ENCODE peak calls at places on chromosome 1, in eight cellular contexts. One of them, this sample, is unnamed.

GRCh38 chr1:111565079-111565478 is 54.5 kb upstream of the RAP1A start:
- DNase-seq in SK-N-SH: no peak
- DNase-seq in fibroblast of pulmonary artery: peak
- DNase-seq in stimulated activated CD4-positive, alpha-beta T cell treated with anti-CD3 and anti-CD28 coated beads, Interleukin-1b, Interleukin-23, amount 100 ng/mL, for 1 hour: no peak
- DNase-seq in ACHN: no peak
- DNase-seq in IMR-90: peak
- DNase-seq in HS-5: peak
- DNase-seq in body of pancreas: no peak
- DNase-seq in this sample: no peak

GRCh38 chr1:119838255-119838654 is 27.0 kb upstream of the REG4 start:
- DNase-seq in SK-N-SH: no peak
- DNase-seq in IMR-90: peak
- DNase-seq in HS-5: no peak
- DNase-seq in ACHN: no peak
- DNase-seq in body of pancreas: no peak
- DNase-seq in stimulated activated CD4-positive, alpha-beta T cell treated with anti-CD3 and anti-CD28 coated beads, Interleukin-1b, Interleukin-23, amount 100 ng/mL, for 1 hour: no peak
- DNase-seq in fibroblast of pulmonary artery: peak
- DNase-seq in this sample: no peak

GRCh38 chr1:242002528-242002927 is 3.6 kb upstream of the MAP1LC3C start:
- DNase-seq in ACHN: no peak
- DNase-seq in IMR-90: no peak
- DNase-seq in fibroblast of pulmonary artery: no peak
- DNase-seq in body of pancreas: no peak
- DNase-seq in HS-5: no peak
- DNase-seq in stimulated activated CD4-positive, alpha-beta T cell treated with anti-CD3 and anti-CD28 coated beads, Interleukin-1b, Interleukin-23, amount 100 ng/mL, for 1 hour: no peak
- DNase-seq in SK-N-SH: no peak
- DNase-seq in this sample: no peak

GRCh38 chr1:235883261-235883927 is 16.7 kb upstream of the LYST start:
- DNase-seq in ACHN: peak
- DNase-seq in SK-N-SH: peak
- DNase-seq in IMR-90: peak
- DNase-seq in HS-5: peak
- DNase-seq in body of pancreas: peak
- DNase-seq in stimulated activated CD4-positive, alpha-beta T cell treated with anti-CD3 and anti-CD28 coated beads, Interleukin-1b, Interleukin-23, amount 100 ng/mL, for 1 hour: no peak
- DNase-seq in fibroblast of pulmonary artery: peak
- DNase-seq in this sample: no peak

GRCh38 chr1:166390406-166390805 is 223.6 kb upstream of the FAM78B start:
- DNase-seq in HS-5: no peak
- DNase-seq in SK-N-SH: peak
- DNase-seq in IMR-90: no peak
- DNase-seq in body of pancreas: no peak
- DNase-seq in fibroblast of pulmonary artery: no peak
- DNase-seq in ACHN: no peak
- DNase-seq in stimulated activated CD4-positive, alpha-beta T cell treated with anti-CD3 and anti-CD28 coated beads, Interleukin-1b, Interleukin-23, amount 100 ng/mL, for 1 hour: no peak
- DNase-seq in this sample: no peak

GRCh38 chr1:214525535-214526019 is 25.8 kb downstream of the PTPN14 start:
- DNase-seq in body of pancreas: no peak
- DNase-seq in HS-5: no peak
- DNase-seq in IMR-90: peak
- DNase-seq in stimulated activated CD4-positive, alpha-beta T cell treated with anti-CD3 and anti-CD28 coated beads, Interleukin-1b, Interleukin-23, amount 100 ng/mL, for 1 hour: no peak
- DNase-seq in fibroblast of pulmonary artery: no peak
- DNase-seq in SK-N-SH: no peak
- DNase-seq in ACHN: peak
- DNase-seq in this sample: no peak

GRCh38 chr1:243587823-243588560 is 262.1 kb downstream of the AKT3 start:
- DNase-seq in SK-N-SH: no peak
- DNase-seq in HS-5: no peak
- DNase-seq in stimulated activated CD4-positive, alpha-beta T cell treated with anti-CD3 and anti-CD28 coated beads, Interleukin-1b, Interleukin-23, amount 100 ng/mL, for 1 hour: no peak
- DNase-seq in fibroblast of pulmonary artery: no peak
- DNase-seq in ACHN: no peak
- DNase-seq in body of pancreas: no peak
- DNase-seq in IMR-90: no peak
- DNase-seq in this sample: no peak

GRCh38 chr1:88237026-88237425 is 447.0 kb upstream of the PKN2 start:
- DNase-seq in SK-N-SH: no peak
- DNase-seq in stimulated activated CD4-positive, alpha-beta T cell treated with anti-CD3 and anti-CD28 coated beads, Interleukin-1b, Interleukin-23, amount 100 ng/mL, for 1 hour: no peak
- DNase-seq in fibroblast of pulmonary artery: peak
- DNase-seq in HS-5: peak
- DNase-seq in ACHN: no peak
- DNase-seq in IMR-90: peak
- DNase-seq in body of pancreas: no peak
- DNase-seq in this sample: no peak